ENCODE peak calls at places on chromosomes 2 and 18, in eight cellular contexts. J is tibial nerve, H is fibroblast of lung, N is neural progenitor cell, P is cardiac muscle cell, F is PC-3, G is astrocyte, C is HFF-Myc. S is an unnamed sample.

GRCh38 chr18:25862881-25863600 is 227.4 kb downstream of the SS18 start:
- DNase-seq in P (no peak), C (no peak), N (no peak), G (no peak), H (no peak), J (no peak), F (no peak), S (no peak)

GRCh38 chr2:242075163-242075562 is 205.6 kb downstream of the RTP5 start:
- DNase-seq in P (no peak), C (no peak), J (peak), F (no peak), N (no peak), H (peak), G (peak), S (no peak)

GRCh38 chr2:119264781-119265692 is 41.4 kb downstream of the STEAP3 start:
- DNase-seq in C (no peak), G (no peak), F (peak), J (no peak), N (peak), H (peak), P (peak), S (no peak)

GRCh38 chr2:219572237-219573001 is at the start of gene INHA:
- DNase-seq in H (no peak), F (no peak), G (no peak), C (no peak), N (no peak), J (no peak), P (no peak), S (no peak)

GRCh38 chr2:200380139-200380561 is 73.7 kb downstream of the SPATS2L start:
- DNase-seq in P (peak), J (no peak), F (no peak), H (no peak), N (peak), C (no peak), G (peak), S (no peak)

GRCh38 chr2:189287982-189288494 is 108.5 kb upstream of the COL5A2 start:
- DNase-seq in H (peak), G (peak), P (peak), F (peak), C (peak), N (peak), J (no peak), S (no peak)

GRCh38 chr2:202705446-202706020 is 70.8 kb downstream of the FAM117B start:
- DNase-seq in F (no peak), C (no peak), J (no peak), N (no peak), P (no peak), H (no peak), G (no peak), S (no peak)

GRCh38 chr2:127321306-127321705 is 27.4 kb upstream of the ERCC3 start:
- DNase-seq in G (no peak), H (peak), F (peak), C (no peak), P (no peak), N (no peak), J (no peak), S (no peak)

GRCh38 chr18:48003426-48004349 is 73.2 kb upstream of the SMAD2 start:
- DNase-seq in J (no peak), G (peak), P (no peak), H (peak), C (peak), N (no peak), F (peak), S (no peak)

GRCh38 chr2:127674241-127675209 is 805 bp downstream of the LIMS2 start:
- DNase-seq in P (peak), C (no peak), F (peak), J (no peak), N (peak), H (no peak), G (no peak), S (peak)

GRCh38 chr2:205706769-205707375 is 24.6 kb downstream of the NRP2 start:
- DNase-seq in P (no peak), G (peak), H (peak), N (no peak), J (peak), F (peak), C (peak), S (peak)

GRCh38 chr2:239216614-239217273 is 184.1 kb downstream of the HDAC4 start:
- DNase-seq in H (no peak), P (no peak), C (no peak), F (no peak), J (no peak), G (no peak), N (no peak), S (no peak)

GRCh38 chr18:79902075-79902474 is 49.4 kb downstream of the SLC66A2 start:
- DNase-seq in G (no peak), N (no peak), F (no peak), J (no peak), H (no peak), P (no peak), C (no peak), S (peak)

GRCh38 chr2:215218587-215219577 is 80.5 kb upstream of the ABCA12 start:
- DNase-seq in N (no peak), C (no peak), P (no peak), H (peak), F (peak), G (no peak), J (no peak), S (no peak)

GRCh38 chr2:207974214-207974600 is 51.1 kb downstream of the PLEKHM3 start:
- DNase-seq in F (no peak), H (no peak), C (no peak), J (no peak), N (no peak), G (no peak), P (no peak), S (no peak)

GRCh38 chr2:240794178-240794721 is 25.8 kb downstream of the KIF1A start:
- DNase-seq in C (no peak), P (no peak), F (no peak), J (no peak), N (no peak), H (no peak), G (no peak), S (peak)

GRCh38 chr2:166892397-166892796 is 4.1 kb downstream of the XIRP2 start:
- DNase-seq in F (no peak), H (no peak), J (no peak), N (no peak), P (no peak), C (no peak), G (no peak), S (no peak)

GRCh38 chr2:41851554-41851953 is 196.3 kb upstream of the PKDCC start:
- DNase-seq in N (no peak), C (no peak), P (no peak), G (no peak), J (no peak), F (no peak), H (no peak), S (no peak)

GRCh38 chr2:41854227-41854626 is 193.6 kb upstream of the PKDCC start:
- DNase-seq in G (peak), N (no peak), H (peak), P (no peak), F (peak), J (no peak), C (no peak), S (no peak)

GRCh38 chr2:41847744-41848441 is 199.9 kb upstream of the PKDCC start:
- DNase-seq in J (peak), P (no peak), G (no peak), F (peak), H (peak), C (no peak), N (no peak), S (no peak)

GRCh38 chr2:41856946-41857345 is 190.9 kb upstream of the PKDCC start:
- DNase-seq in C (no peak), H (no peak), G (no peak), F (no peak), N (no peak), J (no peak), P (no peak), S (no peak)

DNA sequence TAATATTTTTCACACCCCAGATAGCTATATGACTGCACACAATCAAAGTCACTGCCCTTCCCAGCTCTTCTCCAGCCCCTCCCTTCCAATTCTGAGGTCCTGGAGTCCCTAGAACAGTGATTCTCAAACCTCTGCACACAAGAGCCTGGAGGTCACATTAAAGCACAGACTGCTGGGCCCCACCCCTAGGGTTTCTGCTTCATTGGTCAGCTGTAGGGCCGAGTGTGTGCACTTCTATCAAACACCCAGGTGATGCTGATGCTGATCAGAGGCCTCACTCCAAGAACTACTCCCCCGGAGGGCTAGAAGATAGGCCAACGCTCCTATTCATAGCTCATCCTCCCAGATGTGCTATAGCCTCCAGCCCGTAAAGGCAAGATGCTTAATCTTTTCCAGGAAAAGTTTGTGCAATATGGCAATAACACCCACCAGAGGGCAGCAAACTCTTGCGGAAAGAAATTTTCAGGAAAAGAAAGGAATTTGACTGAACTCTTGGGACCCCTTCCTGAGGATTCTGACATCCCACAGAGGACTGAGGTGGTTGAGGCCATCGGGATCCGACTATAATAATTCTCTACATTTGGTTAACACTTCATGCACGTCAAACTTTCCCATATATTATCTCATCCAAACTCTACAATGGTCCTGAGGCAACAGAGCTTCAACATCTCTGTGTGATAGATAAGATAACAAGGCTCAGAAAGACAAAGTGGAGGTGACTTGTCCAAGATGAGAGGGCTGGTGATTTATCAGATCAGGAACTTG is 194.2 kb upstream of the PKDCC start:
- DNase-seq in P (peak), N (peak), J (peak), H (peak), F (peak), C (peak), G (peak), S (no peak)
- TF ChIP-seq CTCF in P (peak), N (peak), J (peak), H (peak), F (peak), C (peak), G (peak), S (peak)

GRCh38 chr2:232927793-232928563 is 57.9 kb downstream of the SNORC start:
- DNase-seq in P (no peak), H (no peak), N (peak), C (no peak), F (peak), J (no peak), G (no peak), S (no peak)
- TF ChIP-seq CTCF in P (no peak), H (no peak), N (peak), C (no peak), F (no peak), J (no peak), G (no peak), S (no peak)

GRCh38 chr2:10162586-10163497 is 40.3 kb downstream of the RRM2 start:
- DNase-seq in C (no peak), H (no peak), N (peak), G (no peak), J (no peak), F (no peak), P (no peak), S (peak)
- TF ChIP-seq CTCF in C (peak), H (peak), N (peak), G (no peak), J (no peak), F (no peak), P (peak), S (no peak)

GRCh38 chr2:74712223-74713053 is 58.4 kb downstream of the SEMA4F start:
- DNase-seq in F (peak), C (no peak), P (no peak), H (no peak), J (no peak), G (no peak), N (no peak), S (no peak)
- TF ChIP-seq CTCF in F (no peak), C (no peak), P (no peak), H (no peak), J (no peak), G (no peak), N (no peak), S (no peak)

S was measured in spleen.